ENCODE peak calls at places on chromosomes 5 and 9, in nine cellular contexts. B is OCI-LY7, U is AG04450, L is Peyer's patch, C is PC-3, J is fibroblast of mammary gland, W is GM13976, D is endodermal cell, E is Calu3. A is an unnamed sample.

GRCh38 chr5:140828402-140828737 is 610 bp downstream of the PCDHA6 start:
- DNase-seq in U (no peak), B (no peak), C (no peak), W (no peak), L (no peak), D (no peak), E (no peak), J (no peak), A (no peak)

GRCh38 chr9:112618385-112619001 is 99.4 kb downstream of the INIP start:
- DNase-seq in B (no peak), L (no peak), J (no peak), D (no peak), C (no peak), U (no peak), W (no peak), E (no peak), A (no peak)

GRCh38 chr5:132498152-132498551 is 7.6 kb upstream of the IRF1 start:
- DNase-seq in C (peak), W (no peak), B (no peak), L (peak), E (no peak), D (no peak), J (peak), U (no peak), A (no peak)

GRCh38 chr9:88747768-88748167 is 212.8 kb downstream of the NXNL2 start:
- DNase-seq in U (no peak), J (peak), W (no peak), C (peak), E (no peak), L (no peak), B (no peak), D (peak), A (no peak)

GRCh38 chr5:126801992-126802294 is 25.0 kb downstream of the LMNB1 start:
- DNase-seq in B (peak), L (no peak), U (no peak), E (no peak), C (peak), J (peak), W (peak), D (no peak), A (no peak)

GRCh38 chr5:158952951-158953350 is 146.8 kb downstream of the EBF1 start:
- DNase-seq in D (no peak), E (no peak), B (peak), U (peak), L (no peak), W (no peak), J (peak), C (no peak), A (no peak)

GRCh38 chr9:127895811-127896210 is 3.6 kb downstream of the ST6GALNAC6 start:
- DNase-seq in W (no peak), B (no peak), U (no peak), C (no peak), E (no peak), D (peak), J (no peak), L (no peak), A (no peak)

GRCh38 chr9:115691097-115691496 is 462.5 kb upstream of the PAPPA start:
- DNase-seq in W (no peak), U (peak), L (no peak), E (no peak), B (no peak), J (peak), C (peak), D (no peak), A (no peak)

GRCh38 chr5:96004087-96004486 is 42.4 kb upstream of the ELL2 start:
- DNase-seq in E (no peak), C (no peak), W (no peak), J (no peak), U (no peak), B (no peak), L (no peak), D (no peak), A (no peak)

GRCh38 chr5:158686240-158686639 is 413.5 kb downstream of the EBF1 start:
- DNase-seq in U (no peak), D (no peak), J (no peak), E (no peak), B (no peak), C (no peak), W (no peak), L (no peak), A (no peak)

GRCh38 chr9:88433583-88434240 is 45.5 kb downstream of the SPIN1 start:
- DNase-seq in D (no peak), E (no peak), C (peak), L (no peak), B (no peak), U (no peak), J (peak), W (no peak), A (peak)

GRCh38 chr5:124906339-124907097 is 160.1 kb upstream of the ZNF608 start:
- DNase-seq in E (peak), D (peak), W (no peak), L (peak), C (peak), U (peak), J (peak), B (peak), A (no peak)

GRCh38 chr9:95091574-95091970 is 225.9 kb downstream of the FANCC start:
- DNase-seq in B (no peak), L (no peak), C (peak), E (peak), D (no peak), W (no peak), U (no peak), J (peak), A (no peak)

GRCh38 chr9:114302727-114303126 is 20.2 kb upstream of the ORM1 start:
- DNase-seq in B (no peak), J (no peak), E (no peak), C (no peak), U (no peak), L (peak), W (no peak), D (no peak), A (no peak)

GRCh38 chr9:120723547-120723946 is 9.3 kb upstream of the MEGF9 start:
- DNase-seq in J (peak), C (no peak), B (no peak), U (peak), D (no peak), L (no peak), W (no peak), E (no peak), A (no peak)

GRCh38 chr9:134159566-134160245 is 4.7 kb downstream of the RNU6ATAC start:
- DNase-seq in E (no peak), C (no peak), D (no peak), U (no peak), J (no peak), L (no peak), B (no peak), W (no peak), A (no peak)

GRCh38 chr5:173809014-173809413 is 79.1 kb upstream of the CPEB4 start:
- DNase-seq in U (no peak), L (no peak), D (no peak), E (no peak), B (no peak), J (peak), C (no peak), W (no peak), A (no peak)

GRCh38 chr5:158905281-158905680 is 194.4 kb downstream of the EBF1 start:
- DNase-seq in L (no peak), U (no peak), J (no peak), W (no peak), B (no peak), C (no peak), E (no peak), D (no peak), A (no peak)

GRCh38 chr5:143227301-143227700 is 176.2 kb downstream of the NR3C1 start:
- DNase-seq in C (no peak), W (no peak), U (no peak), E (no peak), L (no peak), D (no peak), J (no peak), B (no peak), A (no peak)

GRCh38 chr5:20536339-20536738 is 548.3 kb upstream of the CDH18 start:
- DNase-seq in J (no peak), W (no peak), L (no peak), U (no peak), C (no peak), B (no peak), D (no peak), E (no peak), A (no peak)

GRCh38 chr9:26637101-26637500 is 255.5 kb downstream of the CAAP1 start:
- DNase-seq in W (no peak), E (no peak), D (peak), J (no peak), B (no peak), C (no peak), L (no peak), U (no peak), A (no peak)

GRCh38 chr9:132605387-132605786 is 23.0 kb downstream of the BARHL1 start:
- DNase-seq in E (no peak), L (no peak), J (no peak), D (no peak), W (no peak), C (no peak), U (no peak), B (no peak), A (no peak)

GRCh38 chr9:127505396-127506116 is 54.2 kb downstream of the LRSAM1 start:
- DNase-seq in J (peak), B (peak), U (no peak), L (no peak), E (peak), C (peak), W (peak), D (peak), A (peak)

GRCh38 chr5:98791928-98792580 is 18.6 kb downstream of the RGMB start:
- DNase-seq in U (no peak), J (no peak), D (no peak), C (no peak), W (no peak), L (no peak), B (no peak), E (no peak), A (no peak)

DNA sequence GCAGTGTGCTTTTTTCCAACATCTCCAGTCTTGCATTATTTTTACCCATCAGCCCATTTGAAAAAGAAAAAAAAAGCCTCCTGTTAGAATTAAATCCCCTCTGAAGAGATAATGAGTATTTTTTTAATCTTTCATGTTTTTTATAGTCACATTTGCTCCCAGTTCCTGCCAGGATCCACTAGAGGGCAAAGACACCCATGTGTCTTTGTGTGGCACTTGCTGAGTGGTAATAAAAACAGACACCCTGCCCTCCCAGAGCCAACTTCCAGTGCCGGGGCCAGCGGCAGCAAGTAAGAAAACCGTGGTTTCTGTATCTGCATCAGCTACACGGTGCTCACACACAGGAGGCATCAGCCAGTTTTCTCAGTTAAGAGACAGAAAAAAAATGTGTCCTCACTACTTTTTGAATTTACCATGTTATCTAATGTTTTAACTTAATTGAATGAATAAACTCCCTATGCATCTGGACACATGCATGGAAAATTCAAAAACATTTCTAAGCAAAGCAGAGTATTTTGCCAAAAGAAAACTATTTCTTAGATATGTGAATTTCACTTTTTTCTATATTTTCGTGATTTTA is 70.2 kb upstream of the PLEKHG4B start:
- DNase-seq in L (no peak), E (peak), C (peak), D (no peak), J (peak), B (peak), W (no peak), U (no peak), A (no peak)
- TF ChIP-seq CTCF in L (no peak), E (no peak), C (peak), D (peak), J (peak), B (peak), W (no peak), U (peak), A (no peak)

GRCh38 chr5:138180183-138180782 is 1.4 kb downstream of the KIF20A start:
- DNase-seq in J (peak), W (peak), L (no peak), B (peak), D (no peak), C (peak), U (peak), E (peak), A (peak)
- TF ChIP-seq CTCF in J (peak), W (peak), L (no peak), B (peak), D (peak), C (peak), U (peak), E (no peak), A (peak)

GRCh38 chr5:19099195-19099594 is 888.8 kb downstream of the CDH18 start:
- DNase-seq in U (no peak), C (no peak), E (no peak), D (no peak), B (no peak), J (no peak), L (no peak), W (no peak), A (no peak)

GRCh38 chr5:19104963-19105362 is 883.0 kb downstream of the CDH18 start:
- DNase-seq in J (no peak), L (no peak), E (no peak), B (no peak), C (no peak), W (no peak), U (no peak), D (no peak), A (no peak)
- TF ChIP-seq CTCF in J (no peak), L (no peak), E (no peak), B (no peak), C (no peak), W (no peak), U (no peak), D (no peak), A (no peak)

GRCh38 chr5:169696621-169697517 is 59.8 kb downstream of the DOCK2 start:
- DNase-seq in J (peak), C (peak), D (no peak), B (no peak), W (no peak), E (no peak), L (no peak), U (no peak), A (no peak)

GRCh38 chr5:169694221-169694620 is 57.1 kb downstream of the DOCK2 start:
- DNase-seq in J (no peak), W (no peak), E (no peak), D (no peak), B (no peak), L (no peak), C (no peak), U (no peak), A (no peak)

GRCh38 chr5:169697518-169697890 is 60.4 kb downstream of the DOCK2 start:
- DNase-seq in J (no peak), L (no peak), C (no peak), U (no peak), D (no peak), W (no peak), E (no peak), B (no peak), A (no peak)

GRCh38 chr5:169695919-169696490 is 58.9 kb downstream of the DOCK2 start:
- DNase-seq in E (no peak), W (no peak), L (no peak), U (peak), B (no peak), C (peak), D (no peak), J (peak), A (no peak)

GRCh38 chr5:169695025-169695625 is 58.0 kb downstream of the DOCK2 start:
- DNase-seq in L (no peak), W (no peak), J (peak), E (no peak), D (no peak), C (peak), B (no peak), U (no peak), A (no peak)
- TF ChIP-seq CTCF in L (no peak), W (no peak), J (no peak), E (no peak), D (no peak), C (no peak), B (no peak), U (no peak), A (no peak)

DNA sequence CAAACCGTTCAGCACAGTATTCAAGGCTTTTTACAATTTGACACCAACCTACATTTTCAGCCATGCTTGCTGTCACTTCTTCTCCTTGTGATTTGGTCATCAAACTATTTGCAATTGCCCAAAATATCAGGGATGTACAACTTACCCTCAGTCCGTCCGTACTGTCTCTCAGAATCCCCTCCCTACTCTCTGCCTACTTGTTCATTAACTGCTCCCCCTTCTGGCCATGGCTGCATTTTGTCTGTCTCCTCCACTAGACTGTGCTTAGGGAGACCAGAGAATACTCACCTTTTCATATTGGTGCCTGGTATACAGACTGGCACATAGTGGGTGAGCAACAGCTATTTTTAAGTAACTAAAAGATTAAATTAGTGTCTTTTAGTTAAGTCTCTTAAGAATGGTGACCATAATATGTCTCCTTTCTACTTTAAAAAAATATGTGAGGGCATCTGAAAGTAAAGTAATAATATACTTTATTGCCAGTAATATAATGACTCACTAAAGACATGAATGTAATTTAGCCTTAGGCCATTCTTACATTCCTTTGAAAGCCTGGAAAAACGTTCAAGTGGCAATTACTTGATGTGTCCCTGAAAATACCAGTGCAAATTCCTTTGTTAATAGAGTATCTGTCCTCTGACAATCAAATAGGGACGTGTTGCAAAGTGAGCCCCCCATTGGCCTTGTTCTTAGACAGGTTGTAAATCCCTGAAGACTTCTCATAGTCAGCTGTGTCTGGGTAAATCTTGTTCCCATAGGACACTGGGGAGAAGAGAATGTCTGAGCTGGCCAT is 27.8 kb downstream of the PRLR start:
- DNase-seq in D (peak), U (no peak), J (peak), B (peak), L (peak), W (peak), C (peak), E (peak), A (peak)
- TF ChIP-seq CTCF in D (peak), U (peak), J (peak), B (peak), L (no peak), W (peak), C (peak), E (peak), A (peak)

DNA sequence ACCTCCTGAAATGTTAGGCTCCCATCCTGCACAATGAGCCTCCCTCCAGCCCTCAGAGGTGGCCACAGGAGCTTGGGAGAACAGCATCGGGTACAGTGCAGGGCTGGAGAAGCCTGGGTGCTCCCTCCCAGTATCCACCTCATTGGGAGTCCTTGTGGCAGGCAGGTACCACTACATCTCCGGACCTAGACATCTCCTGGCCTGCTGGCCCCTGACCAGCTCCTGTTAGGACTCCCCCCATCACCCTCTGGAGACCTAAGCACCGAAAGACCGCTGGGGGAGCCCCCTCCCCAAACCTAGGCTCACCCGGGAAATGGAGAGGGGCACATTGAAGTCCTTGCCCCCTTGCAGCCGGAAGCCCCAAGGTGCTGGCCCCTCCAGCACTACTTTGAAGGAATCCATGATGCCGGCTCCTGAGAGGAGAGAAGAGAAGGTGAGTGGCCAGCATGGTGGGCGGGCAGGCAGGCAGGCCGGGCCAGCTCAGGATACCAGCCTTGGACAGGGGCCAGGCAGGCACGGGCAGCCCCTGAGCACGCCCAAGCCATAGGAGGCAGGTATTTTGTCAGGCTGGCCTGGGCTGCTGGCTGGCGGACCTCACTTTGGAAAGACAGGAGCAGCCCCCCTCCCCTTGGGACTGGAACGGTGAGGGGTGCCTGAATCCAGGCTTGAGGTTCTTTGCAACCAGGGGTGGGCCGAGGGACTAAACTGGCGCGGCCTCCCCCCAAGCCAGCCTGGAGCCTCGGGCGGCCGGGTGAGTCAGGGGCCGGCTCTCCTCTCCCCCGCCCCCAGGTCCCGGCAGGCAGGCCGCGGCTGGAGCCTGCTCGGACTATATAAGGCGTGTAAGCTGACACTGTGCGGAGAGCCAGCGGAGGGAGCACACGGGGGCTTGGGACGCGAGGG is 1.0 kb downstream of the PDLIM7 start:
- DNase-seq in B (peak), L (peak), J (peak), W (peak), U (peak), E (peak), D (peak), C (peak), A (peak)
- TF ChIP-seq CTCF in B (peak), L (no peak), J (peak), W (no peak), U (peak), E (peak), D (peak), C (peak), A (peak)

GRCh38 chr5:135566422-135567416 is 12.1 kb downstream of the CXCL14 start:
- DNase-seq in U (no peak), B (no peak), C (no peak), L (no peak), E (no peak), J (no peak), W (no peak), D (no peak), A (no peak)
- TF ChIP-seq CTCF in U (no peak), B (peak), C (no peak), L (no peak), E (no peak), J (no peak), W (no peak), D (peak), A (no peak)

GRCh38 chr9:20404192-20404813 is 218.0 kb downstream of the MLLT3 start:
- DNase-seq in B (no peak), U (no peak), J (no peak), D (no peak), E (no peak), W (no peak), C (no peak), L (no peak), A (no peak)
- TF ChIP-seq CTCF in B (no peak), U (no peak), J (no peak), D (no peak), E (no peak), W (no peak), C (no peak), L (no peak), A (no peak)